ENCODE peak calls at places on chromosomes 1 and 21, in five cellular contexts. V is sigmoid colon, N is stomach, M is Panc1, J is GM12878. Q is an unnamed sample.

GRCh38 chr1:228459091-228459993 is 27.8 kb upstream of the RNF187 start:
- DNase-seq in V (peak; percentile 80), N (peak; percentile 41), M (no peak), J (no peak), Q (no peak)

GRCh38 chr1:109500886-109501285 is 7.0 kb downstream of the CYB561D1 start:
- DNase-seq in V (no peak), N (no peak), M (no peak), J (no peak), Q (no peak)

GRCh38 chr1:151340870-151341754 is 5.9 kb downstream of the RFX5 start:
- DNase-seq in V (no peak), N (no peak), M (peak; percentile 66), J (no peak), Q (no peak)

GRCh38 chr1:231065510-231066241 is 25.6 kb upstream of the FAM89A start:
- DNase-seq in V (no peak), N (no peak), M (no peak), J (no peak), Q (no peak)

GRCh38 chr1:19113362-19114092 is 96.5 kb downstream of the UBR4 start:
- DNase-seq in V (no peak), N (no peak), M (peak; percentile 13), J (no peak), Q (no peak)

GRCh38 chr1:163928080-163928479 is 606.3 kb downstream of the NUF2 start:
- DNase-seq in V (no peak), N (no peak), M (no peak), J (no peak), Q (no peak)

GRCh38 chr1:6292134-6292533 is 31.2 kb upstream of the GPR153 start:
- DNase-seq in V (no peak), N (no peak), M (no peak), J (no peak), Q (no peak)

GRCh38 chr1:229456016-229456415 is 22.1 kb upstream of the ACTA1 start:
- DNase-seq in V (no peak), N (no peak), M (no peak), J (no peak), Q (no peak)

GRCh38 chr1:21585037-21585436 is 75.8 kb downstream of the ALPL start:
- DNase-seq in V (no peak), N (no peak), M (no peak), J (no peak), Q (no peak)

GRCh38 chr1:241507189-241507820 is 12.2 kb downstream of the FH start:
- DNase-seq in V (no peak), N (no peak), M (no peak), J (no peak), Q (no peak)

GRCh38 chr1:153922076-153922837 is 515 bp downstream of the GATAD2B start:
- DNase-seq in V (no peak), N (peak; percentile 32), M (no peak), J (no peak), Q (peak; percentile 58)

GRCh38 chr1:119771016-119771415 is 2.3 kb upstream of the HMGCS2 start:
- DNase-seq in V (no peak), N (no peak), M (no peak), J (no peak), Q (no peak)

GRCh38 chr1:25711555-25712298 is 88.3 kb upstream of the SELENON start:
- DNase-seq in V (peak; percentile 72), N (no peak), M (no peak), J (no peak), Q (no peak)

GRCh38 chr1:21311016-21311415 is 20.8 kb upstream of the ECE1 start:
- DNase-seq in V (peak; percentile 86), N (no peak), M (no peak), J (no peak), Q (peak; percentile 73)

GRCh38 chr1:112070677-112071076 is 81.2 kb upstream of the KCND3 start:
- DNase-seq in V (no peak), N (no peak), M (no peak), J (no peak), Q (no peak)

GRCh38 chr1:12405325-12406217 is 175.7 kb downstream of the VPS13D start:
- DNase-seq in V (peak; percentile 72), N (peak; percentile 33), M (no peak), J (no peak), Q (peak; percentile 30)

GRCh38 chr1:212402876-212403275 is 11.8 kb downstream of the PACC1 start:
- DNase-seq in V (no peak), N (no peak), M (no peak), J (no peak), Q (no peak)

GRCh38 chr1:34844252-34844634 is 15.3 kb downstream of the SMIM12 start:
- DNase-seq in V (no peak), N (no peak), M (no peak), J (no peak), Q (no peak)

GRCh38 chr1:32349211-32349708 is 13.0 kb downstream of the FAM229A start:
- DNase-seq in V (peak; percentile 77), N (no peak), M (no peak), J (no peak), Q (no peak)

GRCh38 chr21:31505975-31506374 is 153.5 kb upstream of the SOD1 start:
- DNase-seq in V (no peak), N (no peak), M (no peak), J (no peak), Q (no peak)

GRCh38 chr1:53979712-53980450 is 33.7 kb downstream of the LRRC42 start:
- DNase-seq in V (no peak), N (no peak), M (no peak), J (no peak), Q (no peak)

GRCh38 chr1:20059847-20060246 is 10.1 kb upstream of the PLA2G5 start:
- DNase-seq in V (no peak), N (no peak), M (no peak), J (no peak), Q (no peak)

GRCh38 chr1:198196630-198197029 is 39.8 kb downstream of the NEK7 start:
- DNase-seq in V (no peak), N (no peak), M (no peak), J (no peak), Q (no peak)

GRCh38 chr1:53313556-53313955 is 14.3 kb downstream of the LRP8 start:
- DNase-seq in V (no peak), N (no peak), M (no peak), J (no peak), Q (no peak)

GRCh38 chr1:30790850-30791778 is 33.5 kb upstream of the LAPTM5 start:
- DNase-seq in V (no peak), N (no peak), M (no peak), J (peak; percentile 41), Q (no peak)

GRCh38 chr1:33363470-33363861 is 42.6 kb upstream of the A3GALT2 start:
- DNase-seq in V (no peak), N (no peak), M (no peak), J (no peak), Q (no peak)

GRCh38 chr1:158199840-158200239 is 19.1 kb downstream of the CD1D start:
- DNase-seq in V (no peak), N (no peak), M (no peak), J (no peak), Q (no peak)

GRCh38 chr1:71298633-71299032 is 217.8 kb upstream of the ZRANB2 start:
- DNase-seq in V (peak; percentile 59), N (no peak), M (no peak), J (no peak), Q (no peak)

GRCh38 chr1:203124546-203125317 is 2.8 kb upstream of the ADORA1 start:
- DNase-seq in V (no peak), N (no peak), M (no peak), J (no peak), Q (no peak)

DNA sequence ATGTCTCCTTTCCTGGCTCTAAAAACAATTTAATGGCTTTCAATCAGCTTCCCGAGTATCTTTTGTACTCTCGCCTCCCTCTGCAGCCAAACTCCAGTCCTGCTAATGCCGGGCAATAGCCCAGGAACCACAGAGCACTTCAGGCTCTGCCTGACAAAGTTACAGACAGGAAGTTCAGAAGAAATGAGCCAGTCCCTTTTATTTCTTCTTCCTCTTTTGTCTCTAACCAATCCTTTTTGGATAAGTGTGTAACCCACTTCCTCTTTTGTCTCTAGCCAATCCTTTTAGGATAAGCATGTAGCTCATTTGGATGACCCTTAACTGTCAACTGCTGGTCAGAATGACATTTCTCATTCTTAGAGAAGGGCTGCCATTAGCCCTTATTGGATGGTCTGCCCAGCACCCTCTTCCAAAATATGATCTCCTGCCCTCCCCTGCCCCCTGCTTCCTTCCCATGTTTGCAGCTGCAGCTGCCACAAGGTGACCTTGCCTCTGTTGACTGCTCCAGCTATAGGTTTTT is 6.4 kb upstream of the DOP1B start:
- DNase-seq in V (peak; percentile 84), N (no peak), M (no peak), J (peak; percentile 42), Q (peak; percentile 50)
- TF ChIP-seq POLR2AphosphoS5 in V (peak; percentile 27), N (no peak), M (no peak), J (peak; percentile 69), Q (no peak)

GRCh38 chr1:11383553-11384169 is 95.3 kb upstream of the DISP3 start:
- DNase-seq in V (no peak), N (no peak), M (no peak), J (no peak), Q (no peak)
- H3K4me3 ChIP-seq in V (no peak overlapping the region), N (no peak overlapping the region), M (no peak overlapping the region), J (no peak overlapping the region), Q (no peak overlapping the region)

DNA sequence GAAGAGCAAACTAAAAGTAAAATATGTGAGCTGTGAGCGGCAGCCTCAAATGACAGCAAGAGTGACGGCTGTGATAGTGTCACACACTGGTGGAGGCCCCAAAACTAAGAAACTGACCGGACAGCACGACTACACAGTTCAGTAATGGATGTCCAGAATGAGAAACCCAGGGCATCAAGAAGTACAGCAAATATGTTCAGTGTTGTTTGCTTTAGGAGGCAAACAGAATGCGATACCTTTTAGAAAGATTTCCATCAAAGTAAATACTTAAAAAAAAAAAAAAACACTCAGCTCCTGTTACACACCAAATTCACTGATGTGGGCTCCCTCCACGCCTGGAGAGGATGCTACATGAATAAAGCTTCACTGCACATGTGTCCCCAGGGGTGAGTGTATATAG is 1.1 kb upstream of the PKP1 start:
- DNase-seq in V (peak; percentile 12), N (no peak), M (no peak), J (no peak), Q (no peak)
- H3K27ac ChIP-seq in V (no peak overlapping the region), N (no peak overlapping the region), M (no peak overlapping the region), J (no peak overlapping the region), Q (no peak overlapping the region)

GRCh38 chr1:36164399-36164798 is 8.4 kb downstream of the MAP7D1 start:
- DNase-seq in V (no peak), N (no peak), M (no peak), J (no peak), Q (no peak)
- TF ChIP-seq POLR2AphosphoS5 in V (no peak), N (no peak), M (no peak), J (no peak), Q (no peak)

GRCh38 chr1:161440312-161440894 is 64.9 kb upstream of the FCGR2A start:
- DNase-seq in V (peak; percentile 63), N (peak; percentile 48), M (no peak), J (peak; percentile 23), Q (no peak)
- H3K4me3 ChIP-seq in V (peak overlapping the region; percentile 55), N (peak overlapping the region; percentile 71), M (peak overlapping the region; percentile 75), J (peak overlapping the region; percentile 71), Q (peak overlapping the region; percentile 60)